ENCODE peak calls at places on chromosomes 7 and 10, in four cellular contexts. F, Q, E and T are unnamed samples.

GRCh38 chr7:65397730-65398142 is 24.1 kb downstream of the ZNF92 start:
- DNase-seq in F (no peak), Q (peak; percentile 86), E (no peak), T (no peak)

GRCh38 chr10:93438796-93439253 is 43.3 kb downstream of the MYOF start:
- DNase-seq in F (peak; percentile 71), Q (no peak), E (no peak), T (no peak)

GRCh38 chr10:32005050-32005449 is 51.2 kb downstream of the KIF5B start:
- DNase-seq in F (peak; percentile 29), Q (peak; percentile 58), E (peak; percentile 36), T (peak; percentile 39)

GRCh38 chr7:98236366-98237185 is 15.5 kb downstream of the TECPR1 start:
- DNase-seq in F (no peak), Q (no peak), E (no peak), T (no peak)

GRCh38 chr7:128843938-128844621 is 13.9 kb downstream of the FLNC start:
- DNase-seq in F (no peak), Q (no peak), E (no peak), T (no peak)

GRCh38 chr10:69819713-69820506 is 18.2 kb downstream of the COL13A1 start:
- DNase-seq in F (no peak), Q (no peak), E (no peak), T (no peak)

GRCh38 chr10:60384708-60385398 is 4.8 kb downstream of the ANK3 start:
- DNase-seq in F (no peak), Q (no peak), E (no peak), T (peak; percentile 37)

GRCh38 chr7:129401228-129401967 is 32.8 kb upstream of the STRIP2 start:
- DNase-seq in F (no peak), Q (peak; percentile 29), E (peak; percentile 90), T (no peak)

GRCh38 chr10:98391578-98391991 is 23.4 kb downstream of the PYROXD2 start:
- DNase-seq in F (no peak), Q (no peak), E (no peak), T (no peak)

GRCh38 chr7:16070806-16071205 is 350.5 kb downstream of the CRPPA start:
- DNase-seq in F (no peak), Q (no peak), E (no peak), T (no peak)

GRCh38 chr7:155384751-155385150 is 73.2 kb upstream of the EN2 start:
- DNase-seq in F (no peak), Q (no peak), E (no peak), T (no peak)

GRCh38 chr7:76372984-76373833 is 14.4 kb upstream of the YWHAG start:
- DNase-seq in F (no peak), Q (no peak), E (peak; percentile 91), T (peak; percentile 86)

GRCh38 chr7:33578166-33578565 is 327.2 kb upstream of the BMPER start:
- DNase-seq in F (no peak), Q (no peak), E (no peak), T (no peak)

GRCh38 chr7:1223196-1224092 is 9.2 kb upstream of the UNCX start:
- DNase-seq in F (peak; percentile 19), Q (peak; percentile 10), E (peak; percentile 64), T (no peak)

GRCh38 chr7:56175784-56176183 is 59.6 kb upstream of the NUPR2 start:
- DNase-seq in F (no peak), Q (no peak), E (no peak), T (no peak)

GRCh38 chr7:17770710-17771375 is 169.5 kb downstream of the SNX13 start:
- DNase-seq in F (no peak), Q (no peak), E (no peak), T (no peak)

GRCh38 chr10:8874268-8874667 is 819.8 kb downstream of the GATA3 start:
- DNase-seq in F (no peak), Q (no peak), E (no peak), T (no peak)

GRCh38 chr10:8876171-8876570 is 821.7 kb downstream of the GATA3 start:
- DNase-seq in F (no peak), Q (no peak), E (no peak), T (no peak)

GRCh38 chr10:8874972-8875371 is 820.5 kb downstream of the GATA3 start:
- DNase-seq in F (no peak), Q (no peak), E (no peak), T (no peak)

GRCh38 chr10:8873310-8873709 is 818.8 kb downstream of the GATA3 start:
- DNase-seq in F (no peak), Q (no peak), E (no peak), T (peak; percentile 57)
- TF ChIP-seq HMGXB4 in F (no peak), Q (no peak), E (no peak), T (no peak)

GRCh38 chr7:142519077-142519789 is 230.0 kb upstream of the PRSS1 start:
- DNase-seq in F (no peak), Q (no peak), E (no peak), T (no peak)

GRCh38 chr7:142511801-142512200 is 237.5 kb upstream of the PRSS1 start:
- DNase-seq in F (no peak), Q (no peak), E (no peak), T (no peak)

GRCh38 chr7:142513221-142513955 is 235.9 kb upstream of the PRSS1 start:
- DNase-seq in F (no peak), Q (no peak), E (no peak), T (no peak)

GRCh38 chr7:142519790-142520078 is 229.5 kb upstream of the PRSS1 start:
- DNase-seq in F (no peak), Q (no peak), E (no peak), T (no peak)

DNA sequence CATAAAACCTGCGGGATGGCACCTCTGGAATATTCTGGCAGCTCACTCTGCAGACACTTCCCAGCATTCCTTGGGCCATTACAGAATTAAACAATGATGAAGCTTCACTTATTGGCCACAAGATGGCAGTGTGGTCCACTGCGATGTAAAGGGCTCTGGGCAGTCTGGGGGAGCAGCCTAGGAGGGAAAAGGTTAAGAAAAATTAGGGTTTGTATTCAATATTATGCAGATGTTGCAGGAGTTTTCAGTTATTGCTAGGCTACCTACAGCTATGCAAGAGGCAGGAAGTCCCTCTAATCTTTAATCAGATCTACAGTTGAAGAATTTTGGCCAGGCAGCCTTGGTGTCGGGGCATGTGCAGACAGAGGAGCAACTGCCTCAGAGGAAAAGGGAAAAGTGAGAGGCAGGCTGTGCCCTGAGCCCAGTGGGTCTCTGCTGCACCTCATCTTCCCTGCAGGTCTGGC is 233.2 kb upstream of the PRSS1 start:
- DNase-seq in F (peak; percentile 26), Q (peak; percentile 55), E (peak; percentile 67), T (peak; percentile 38)
- TF ChIP-seq HMGXB4 in F (no peak), Q (no peak), E (no peak), T (no peak)

GRCh38 chr7:150368884-150369739 is 490 bp downstream of the REPIN1 start:
- DNase-seq in F (peak; percentile 83), Q (peak; percentile 77), E (peak; percentile 69), T (peak; percentile 79)
- TF ChIP-seq HMGXB4 in F (peak; percentile 55), Q (peak; percentile 30), E (no peak), T (no peak)

DNA sequence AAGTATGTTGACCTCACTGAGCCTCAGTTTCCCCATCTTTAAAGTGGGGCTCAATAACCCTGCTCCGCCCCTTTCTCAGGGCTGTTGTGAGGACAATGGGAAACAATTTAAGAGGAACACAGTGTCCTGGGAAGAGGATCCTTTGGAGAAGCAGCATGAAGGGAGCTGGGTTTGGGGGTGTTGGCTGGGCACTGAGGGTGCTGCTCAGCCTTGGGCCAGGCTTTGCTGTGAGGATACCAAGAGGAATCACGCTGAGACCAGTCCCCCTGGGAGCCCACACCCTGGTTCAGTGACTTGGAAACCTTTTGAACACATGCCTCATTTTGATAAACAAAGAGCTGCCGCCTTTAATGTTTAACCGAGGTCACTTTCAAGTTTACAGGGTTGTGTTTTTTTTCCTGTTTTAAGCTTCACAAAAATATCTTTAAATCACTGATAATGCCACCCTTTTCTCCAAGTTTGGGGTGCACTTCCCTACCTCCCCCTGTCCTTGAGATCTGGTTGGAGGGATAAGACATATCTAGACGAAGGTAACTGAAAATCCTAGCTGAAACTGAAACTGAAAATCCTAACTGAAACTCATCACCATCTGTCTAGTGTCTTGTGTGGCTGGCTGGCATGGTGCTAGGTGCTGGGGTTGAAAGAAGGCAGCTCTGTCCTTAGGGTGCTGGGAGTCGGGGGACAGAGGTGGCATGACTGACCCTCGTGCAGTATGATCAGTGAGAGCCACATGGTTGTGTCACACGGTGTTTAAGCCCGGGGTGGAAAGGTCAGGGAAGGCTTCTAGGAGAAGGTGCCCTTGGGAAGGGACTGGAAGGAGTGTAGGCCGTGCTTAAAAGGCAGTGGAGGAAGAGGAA is 27.7 kb downstream of the ZNF775 start:
- DNase-seq in F (no peak), Q (peak; percentile 80), E (no peak), T (no peak)
- TF ChIP-seq HMGXB4 in F (no peak), Q (no peak), E (no peak), T (no peak)

DNA sequence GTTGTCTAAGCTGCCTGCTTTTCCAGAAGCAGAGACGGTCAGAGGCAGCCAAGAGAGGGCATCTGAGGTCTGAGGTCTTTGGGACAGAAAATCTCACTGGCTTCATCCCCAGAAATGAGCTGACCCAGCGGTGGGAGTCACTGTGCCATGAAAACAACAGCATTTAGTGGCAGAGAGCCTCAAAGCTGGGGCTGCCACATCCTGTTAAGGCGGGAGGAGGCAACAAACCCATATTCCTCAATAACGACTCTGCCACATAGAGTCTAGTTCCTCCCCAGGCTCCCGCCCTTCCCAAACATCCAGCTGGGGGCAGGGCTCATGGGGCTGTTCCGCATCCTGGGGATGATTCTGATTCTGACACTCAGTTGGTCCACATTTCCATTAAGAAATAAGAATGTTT is 148.1 kb downstream of the TCERG1L start:
- DNase-seq in F (no peak), Q (no peak), E (no peak), T (no peak)
- TF ChIP-seq HMGXB4 in F (no peak), Q (no peak), E (no peak), T (no peak)